ENCODE peak calls at places on chromosome 4, in six cellular contexts. C, H, D, Z, L and N are unnamed samples.
A peak's percentile ranks its signal among the peaks of the same experiment; 100 is the strongest.

GRCh38 chr4:184306470-184306869 is 88.8 kb upstream of the ENPP6 start:
- DNase-seq in C (no peak), H (no peak), D (no peak), Z (no peak), L (no peak), N (no peak)

GRCh38 chr4:25628441-25628840 is 27.2 kb upstream of the SLC34A2 start:
- DNase-seq in C (no peak), H (no peak), D (no peak), Z (no peak), L (no peak), N (peak; percentile 9)

GRCh38 chr4:73335717-73336116 is 68.4 kb upstream of the ALB start:
- DNase-seq in C (no peak), H (no peak), D (no peak), Z (no peak), L (no peak), N (no peak)

GRCh38 chr4:10006604-10007435 is 14.5 kb downstream of the SLC2A9 start:
- DNase-seq in C (peak; percentile 96), H (no peak), D (no peak), Z (no peak), L (no peak), N (peak; percentile 38)

GRCh38 chr4:22515888-22516541 is at the start of gene ADGRA3:
- DNase-seq in C (peak; percentile 72), H (peak; percentile 51), D (no peak), Z (peak; percentile 57), L (peak; percentile 88), N (peak; percentile 76)

GRCh38 chr4:13546855-13547562 is 2.7 kb upstream of the NKX3-2 start:
- DNase-seq in C (no peak), H (no peak), D (no peak), Z (no peak), L (no peak), N (peak; percentile 39)

GRCh38 chr4:153479118-153479517 is 13.0 kb downstream of the TMEM131L start:
- DNase-seq in C (no peak), H (no peak), D (no peak), Z (peak; percentile 39), L (no peak), N (no peak)

GRCh38 chr4:177297781-177298391 is 11.8 kb upstream of the NEIL3 start:
- DNase-seq in C (no peak), H (no peak), D (no peak), Z (no peak), L (no peak), N (no peak)

GRCh38 chr4:36870121-36870520 is 374.4 kb upstream of the NWD2 start:
- DNase-seq in C (no peak), H (no peak), D (no peak), Z (no peak), L (no peak), N (no peak)

GRCh38 chr4:15656038-15656470 is 897 bp upstream of the FBXL5 start:
- DNase-seq in C (no peak), H (no peak), D (no peak), Z (no peak), L (no peak), N (no peak)

GRCh38 chr4:89000844-89001360 is 56.1 kb downstream of the FAM13A start:
- DNase-seq in C (peak; percentile 74), H (peak; percentile 60), D (no peak), Z (peak; percentile 68), L (no peak), N (no peak)

GRCh38 chr4:124636793-124637192 is 75.7 kb downstream of the ANKRD50 start:
- DNase-seq in C (no peak), H (no peak), D (no peak), Z (no peak), L (no peak), N (no peak)

GRCh38 chr4:28886934-28887333 is 1833.2 kb upstream of the PCDH7 start:
- DNase-seq in C (peak; percentile 12), H (peak; percentile 54), D (no peak), Z (no peak), L (no peak), N (peak; percentile 4)

GRCh38 chr4:185998791-185999190 is 70.2 kb upstream of the TLR3 start:
- DNase-seq in C (no peak), H (no peak), D (no peak), Z (peak; percentile 3), L (no peak), N (no peak)

GRCh38 chr4:183533698-183534097 is 28.8 kb downstream of the ING2 start:
- DNase-seq in C (no peak), H (no peak), D (no peak), Z (no peak), L (no peak), N (no peak)

GRCh38 chr4:84915396-84915780 is 51.1 kb downstream of the WDFY3 start:
- DNase-seq in C (no peak), H (peak; percentile 16), D (no peak), Z (peak; percentile 58), L (no peak), N (no peak)

GRCh38 chr4:56728512-56728911 is 47.4 kb upstream of the HOPX start:
- DNase-seq in C (peak; percentile 58), H (peak; percentile 92), D (no peak), Z (peak; percentile 97), L (peak; percentile 64), N (peak; percentile 80)

GRCh38 chr4:24924309-24924781 is 11.5 kb upstream of the CCDC149 start:
- DNase-seq in C (peak; percentile 56), H (peak; percentile 97), D (no peak), Z (peak; percentile 93), L (no peak), N (peak; percentile 89)

GRCh38 chr4:7808752-7809151 is 130.9 kb downstream of the AFAP1 start:
- DNase-seq in C (peak; percentile 70), H (peak; percentile 93), D (no peak), Z (peak; percentile 82), L (no peak), N (peak; percentile 15)

GRCh38 chr4:73222466-73223257 is 35.9 kb downstream of the ANKRD17 start:
- DNase-seq in C (peak; percentile 90), H (peak; percentile 97), D (peak; percentile 84), Z (peak; percentile 96), L (peak; percentile 53), N (peak; percentile 68)

GRCh38 chr4:80271806-80272205 is 5.3 kb downstream of the FGF5 start:
- DNase-seq in C (no peak), H (no peak), D (no peak), Z (peak; percentile 76), L (no peak), N (no peak)
- H3K27me3 ChIP-seq in C (no peaks in the 10 kb centered on the region), H (no peaks in the 10 kb centered on the region), D (peaks cover 31% of the 10 kb centered on the region), Z (no peaks in the 10 kb centered on the region), L (peaks cover 8% of the 10 kb centered on the region), N (no peaks in the 10 kb centered on the region)

DNA sequence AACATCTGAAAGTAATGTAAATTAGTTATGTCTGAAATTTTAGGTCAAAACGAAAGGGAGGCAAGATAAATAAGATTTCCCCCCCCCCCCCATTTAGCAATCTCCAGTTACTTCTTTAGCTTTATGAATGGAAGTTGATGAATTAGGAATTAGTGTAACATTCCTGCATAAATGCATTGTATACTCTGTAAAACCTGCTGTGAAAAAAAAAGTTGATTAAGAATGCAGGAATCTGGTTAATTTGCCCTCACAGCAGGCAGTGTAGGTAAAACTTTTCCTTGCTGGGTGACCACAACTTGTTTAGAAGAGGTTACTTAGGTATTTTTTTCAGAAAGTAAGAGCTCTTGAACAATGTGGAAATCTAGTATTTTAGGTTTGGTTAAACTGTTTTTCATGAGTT is 15.3 kb downstream of the LARP7 start:
- DNase-seq in C (no peak), H (no peak), D (no peak), Z (no peak), L (no peak), N (no peak)
- H3K36me3 ChIP-seq in C (peaks cover 42% of the 10 kb centered on the region), H (peaks cover 25% of the 10 kb centered on the region), D (peaks cover 94% of the 10 kb centered on the region), Z (peaks cover 9% of the 10 kb centered on the region), L (no peaks in the 10 kb centered on the region), N (peaks cover 18% of the 10 kb centered on the region)

DNA sequence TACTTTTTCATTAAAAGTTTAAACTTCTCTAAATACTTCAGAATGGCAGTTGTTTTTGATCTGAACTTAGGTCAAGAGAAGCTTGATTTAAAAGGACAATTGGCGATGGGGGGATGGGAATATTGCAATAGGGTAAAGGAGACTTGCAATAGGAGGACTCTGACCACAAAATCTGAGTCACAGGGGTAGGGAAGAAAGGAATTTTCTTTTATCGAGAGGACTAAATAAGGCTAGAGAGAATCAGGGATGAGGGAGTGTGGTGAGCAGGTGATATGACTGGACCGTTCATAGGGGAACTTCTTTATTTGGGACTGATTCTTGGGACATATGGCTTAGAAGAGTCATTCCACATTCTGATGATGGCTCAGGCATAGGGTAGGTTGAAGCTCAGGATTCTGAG is 1260.2 kb downstream of the ADGRL3 start:
- DNase-seq in C (peak; percentile 69), H (no peak), D (no peak), Z (no peak), L (no peak), N (no peak)
- H3K9me3 ChIP-seq in C (no peaks in the 10 kb centered on the region), H (peaks cover 3% of the 10 kb centered on the region), D (no peaks in the 10 kb centered on the region), Z (no peaks in the 10 kb centered on the region), L (no peaks in the 10 kb centered on the region), N (no peaks in the 10 kb centered on the region)

DNA sequence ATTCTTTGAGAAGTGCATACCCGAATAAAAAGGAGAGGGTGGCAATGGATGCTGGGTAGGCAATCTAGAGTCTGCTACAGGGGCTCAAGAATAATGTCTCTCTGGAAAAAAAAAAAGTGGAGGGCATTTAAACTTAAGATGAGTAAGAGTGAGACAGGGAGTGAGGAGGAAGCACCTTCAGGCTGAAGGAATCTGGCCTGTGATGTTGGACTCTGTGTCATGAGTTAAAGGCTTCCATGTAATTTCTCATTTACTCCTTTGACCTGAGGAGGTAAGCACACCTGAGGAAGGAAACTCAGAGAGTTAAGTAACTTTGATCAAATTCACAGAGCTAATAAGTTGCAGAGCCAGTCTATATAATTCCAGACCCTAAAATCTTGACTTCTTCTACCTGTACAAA is 3.2 kb upstream of the PRKG2 start:
- DNase-seq in C (no peak), H (no peak), D (no peak), Z (no peak), L (no peak), N (no peak)
- H3K27me3 ChIP-seq in C (peaks cover 11% of the 10 kb centered on the region), H (peaks cover 2% of the 10 kb centered on the region), D (peaks cover 15% of the 10 kb centered on the region), Z (no peaks in the 10 kb centered on the region), L (peaks cover 25% of the 10 kb centered on the region), N (no peaks in the 10 kb centered on the region)

GRCh38 chr4:161604516-161605300 is 559.1 kb downstream of the FSTL5 start:
- DNase-seq in C (no peak), H (no peak), D (no peak), Z (no peak), L (no peak), N (no peak)
- H3K36me3 ChIP-seq in C (no peaks in the 10 kb centered on the region), H (no peaks in the 10 kb centered on the region), D (no peaks in the 10 kb centered on the region), Z (no peaks in the 10 kb centered on the region), L (no peaks in the 10 kb centered on the region), N (no peaks in the 10 kb centered on the region)